ENCODE peak calls at places on chromosome 21, in four cellular contexts. A is astrocyte, M is OCI-LY7, I is Peyer's patch. U is an unnamed sample.

GRCh38 chr21:42537106-42537742 is 23.6 kb downstream of the SLC37A1 start:
- DNase-seq in A (no peak), M (peak; percentile 79), I (no peak), U (peak; percentile 55)

GRCh38 chr21:26850116-26850643 is 5.0 kb upstream of the ADAMTS1 start:
- DNase-seq in A (peak; percentile 7), M (peak; percentile 31), I (no peak), U (no peak)

GRCh38 chr21:32921632-32922230 is 104.0 kb upstream of the OLIG2 start:
- DNase-seq in A (no peak), M (peak; percentile 40), I (peak; percentile 42), U (peak; percentile 67)

GRCh38 chr21:17793675-17794123 is 25.5 kb downstream of the C21orf91 start:
- DNase-seq in A (peak; percentile 41), M (peak; percentile 16), I (no peak), U (no peak)

GRCh38 chr21:25878334-25878733 is 143.6 kb downstream of the GABPA start:
- DNase-seq in A (peak; percentile 32), M (no peak), I (no peak), U (no peak)

GRCh38 chr21:34336756-34337391 is 26.9 kb upstream of the KCNE2 start:
- DNase-seq in A (no peak), M (no peak), I (no peak), U (no peak)

GRCh38 chr21:33451634-33452071 is 28.1 kb downstream of the TMEM50B start:
- DNase-seq in A (no peak), M (no peak), I (no peak), U (no peak)

GRCh38 chr21:42623684-42624083 is 29.7 kb upstream of the PDE9A start:
- DNase-seq in A (no peak), M (no peak), I (no peak), U (no peak)

GRCh38 chr21:34733866-34734265 is 65.1 kb downstream of the CLIC6 start:
- DNase-seq in A (peak; percentile 13), M (no peak), I (no peak), U (no peak)

GRCh38 chr21:33975548-33976081 is 60.0 kb upstream of the ATP5PO start:
- DNase-seq in A (peak; percentile 45), M (peak; percentile 69), I (peak; percentile 41), U (peak; percentile 87)

GRCh38 chr21:42861311-42862122 is 17.8 kb downstream of the WDR4 start:
- DNase-seq in A (no peak), M (no peak), I (no peak), U (no peak)

GRCh38 chr21:37658121-37658993 is 257.9 kb downstream of the KCNJ6 start:
- DNase-seq in A (no peak), M (no peak), I (no peak), U (no peak)

GRCh38 chr21:30463713-30464112 is 16.5 kb downstream of the KRTAP19-1 start:
- DNase-seq in A (no peak), M (peak; percentile 6), I (no peak), U (no peak)

GRCh38 chr21:27359141-27359540 is 392.3 kb upstream of the ADAMTS5 start:
- DNase-seq in A (peak; percentile 5), M (no peak), I (no peak), U (no peak)

GRCh38 chr21:42685036-42685435 is 31.6 kb downstream of the PDE9A start:
- DNase-seq in A (no peak), M (no peak), I (no peak), U (peak; percentile 53)

GRCh38 chr21:42080788-42081083 is 9.6 kb downstream of the UMODL1 start:
- DNase-seq in A (peak; percentile 94), M (no peak), I (no peak), U (no peak)

GRCh38 chr21:17819878-17820232 is 699 bp upstream of the C21orf91 start:
- DNase-seq in A (no peak), M (peak; percentile 87), I (no peak), U (peak; percentile 86)

GRCh38 chr21:42400525-42400924 is 3.2 kb upstream of the UBASH3A start:
- DNase-seq in A (peak; percentile 65), M (no peak), I (no peak), U (no peak)

GRCh38 chr21:37300114-37300746 is 33.1 kb upstream of the VPS26C start:
- DNase-seq in A (no peak), M (no peak), I (no peak), U (no peak)

GRCh38 chr21:25670726-25671125 is 31.7 kb downstream of the JAM2 start:
- DNase-seq in A (peak; percentile 53), M (no peak), I (no peak), U (no peak)

GRCh38 chr21:25350056-25350455 is 257.2 kb downstream of the MRPL39 start:
- DNase-seq in A (no peak), M (no peak), I (no peak), U (peak; percentile 77)

GRCh38 chr21:34065015-34065414 is 8.4 kb upstream of the MRPS6 start:
- DNase-seq in A (no peak), M (no peak), I (no peak), U (no peak)

DNA sequence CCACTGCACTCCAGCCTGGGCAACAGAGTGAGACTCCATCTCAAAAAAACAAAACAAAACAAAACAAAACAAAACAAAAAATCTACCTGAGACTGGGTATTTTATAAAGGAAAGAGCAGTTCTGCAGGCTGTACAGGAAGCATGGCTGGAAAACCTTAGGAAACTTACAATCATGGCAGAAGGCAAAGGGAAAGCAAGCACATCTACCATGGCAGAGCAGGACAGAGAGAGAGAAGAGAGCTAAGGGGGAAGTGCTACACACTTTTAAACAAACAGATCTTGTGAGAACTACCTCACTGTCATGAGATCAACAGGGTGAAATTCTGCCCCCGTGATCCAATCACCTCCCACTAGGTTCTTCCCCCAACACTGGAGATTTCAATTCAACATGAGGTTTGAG is 198.3 kb upstream of the SAMSN1 start:
- DNase-seq in A (no peak), M (no peak), I (no peak), U (no peak)
- TF ChIP-seq CTCF in A (no peak), M (no peak), I (no peak), U (no peak)

GRCh38 chr21:39367783-39368182 is 18.9 kb upstream of the HMGN1 start:
- DNase-seq in A (no peak), M (no peak), I (no peak), U (no peak)

GRCh38 chr21:39375446-39375845 is 26.6 kb upstream of the HMGN1 start:
- DNase-seq in A (no peak), M (no peak), I (no peak), U (no peak)

GRCh38 chr21:39374046-39374445 is 25.2 kb upstream of the HMGN1 start:
- DNase-seq in A (no peak), M (no peak), I (no peak), U (no peak)

GRCh38 chr21:39377444-39378050 is 28.7 kb upstream of the HMGN1 start:
- DNase-seq in A (no peak), M (no peak), I (no peak), U (no peak)

DNA sequence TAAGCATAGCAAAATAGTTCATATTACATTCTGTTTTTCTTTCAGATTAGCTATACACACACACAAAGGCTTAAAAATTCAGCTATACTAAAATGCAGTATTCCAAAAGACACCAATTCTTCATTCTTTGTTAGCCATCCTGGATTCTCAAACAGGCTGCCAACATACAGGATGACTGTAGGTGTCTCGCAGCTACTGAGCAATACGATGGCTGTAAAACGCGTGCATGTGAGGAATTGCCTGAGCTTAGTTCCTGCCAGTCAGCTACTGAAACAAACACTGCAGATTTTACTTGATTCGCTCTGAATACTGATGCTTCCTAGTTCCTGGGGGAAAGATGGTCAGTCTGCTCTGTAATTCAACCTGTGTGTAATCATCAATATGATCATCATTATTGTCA is 24.7 kb upstream of the HMGN1 start:
- DNase-seq in A (peak; percentile 35), M (peak; percentile 79), I (no peak), U (no peak)
- TF ChIP-seq CTCF in A (peak; percentile 18), M (peak; percentile 71), I (no peak), U (no peak)

GRCh38 chr21:38699048-38699447 is 106.7 kb upstream of the ETS2 start:
- DNase-seq in A (no peak), M (no peak), I (no peak), U (peak; percentile 12)
- TF ChIP-seq CTCF in A (no peak), M (no peak), I (no peak), U (no peak)

GRCh38 chr21:46114963-46115362 is 17.1 kb downstream of the COL6A2 start:
- DNase-seq in A (no peak), M (no peak), I (no peak), U (no peak)
- TF ChIP-seq CTCF in A (no peak), M (no peak), I (no peak), U (no peak)

DNA sequence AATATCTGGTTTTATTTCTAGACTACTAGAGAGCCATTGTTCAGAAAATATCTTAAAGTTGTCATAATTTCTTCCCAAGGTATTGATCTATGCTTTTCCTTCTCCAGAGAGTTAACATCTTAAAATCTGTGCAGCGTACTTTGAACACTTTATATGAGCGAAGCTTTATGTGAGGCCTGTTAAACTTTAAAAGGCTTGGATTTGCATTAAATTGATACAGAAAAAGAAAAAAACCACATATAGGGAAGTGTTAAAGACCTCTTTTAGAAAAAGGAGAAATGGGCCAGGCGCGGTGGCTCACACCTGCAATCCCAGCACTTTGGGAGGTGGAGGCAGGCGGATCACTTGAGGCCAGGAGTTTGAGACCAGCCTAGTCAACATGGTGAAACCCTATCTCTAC is 59.2 kb upstream of the MORC3 start:
- DNase-seq in A (no peak), M (peak; percentile 34), I (no peak), U (no peak)
- TF ChIP-seq CTCF in A (no peak), M (peak; percentile 46), I (no peak), U (peak; percentile 41)

DNA sequence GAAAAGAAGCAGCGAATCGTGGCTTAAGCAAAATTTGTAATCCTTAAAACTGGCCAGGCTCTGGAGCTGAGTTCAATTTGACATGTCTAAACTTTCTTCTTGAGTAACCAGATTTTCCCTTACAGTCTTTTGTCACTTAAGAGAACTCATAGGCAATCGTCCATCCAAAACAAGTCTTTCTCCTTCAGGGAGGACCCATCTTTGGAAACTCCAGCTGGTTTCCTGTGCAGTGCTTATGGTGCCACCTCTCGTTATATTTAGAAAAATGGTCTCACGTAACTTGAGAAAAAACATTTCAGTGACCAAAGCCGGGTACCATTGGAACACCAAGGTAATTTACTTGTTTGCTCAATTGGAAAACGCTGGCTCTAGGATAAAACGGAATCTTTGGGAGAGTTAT is 1.9 kb upstream of the PTTG1IP start:
- DNase-seq in A (peak; percentile 26), M (peak; percentile 34), I (no peak), U (no peak)
- TF ChIP-seq CTCF in A (no peak), M (peak; percentile 47), I (no peak), U (no peak)

U was measured in activated CD8-positive, alpha-beta T cell treated with anti-CD3 and anti-CD28 coated beads for 36 hours.